ENCODE peak calls at places on chromosomes 7 and 10, in six cellular contexts. A is A549, W is HCT116, Y is IMR-90, O is SK-N-SH, N is H1. I is an unnamed sample.

GRCh38 chr7:123640583-123640982 is 15.1 kb upstream of the LMOD2 start:
- DNase-seq in W (no peak), A (no peak), O (no peak), Y (no peak), N (no peak), I (no peak)

GRCh38 chr10:118458957-118459641 is 117.0 kb upstream of the FAM204A start:
- DNase-seq in A (no peak), O (no peak), N (no peak), Y (no peak), W (no peak), I (no peak)

GRCh38 chr7:73844131-73844547 is 1.8 kb upstream of the METTL27 start:
- DNase-seq in A (no peak), W (no peak), O (no peak), N (no peak), Y (no peak), I (no peak)

GRCh38 chr7:110486549-110486948 is 604.4 kb upstream of the LRRN3 start:
- DNase-seq in O (no peak), N (no peak), A (no peak), Y (no peak), W (no peak), I (no peak)

GRCh38 chr10:72502581-72502980 is 123.3 kb downstream of the MICU1 start:
- DNase-seq in Y (peak), N (no peak), O (no peak), W (no peak), A (no peak), I (no peak)

GRCh38 chr7:67738-68395 is 124.5 kb upstream of the FAM20C start:
- DNase-seq in N (no peak), W (no peak), A (no peak), O (no peak), Y (peak), I (no peak)

GRCh38 chr10:80472234-80473095 is 18.4 kb downstream of the TSPAN14 start:
- DNase-seq in W (no peak), O (no peak), A (no peak), Y (peak), N (no peak), I (no peak)

GRCh38 chr7:87420173-87420572 is 55.3 kb downstream of the ABCB4 start:
- DNase-seq in O (no peak), W (no peak), A (no peak), N (no peak), Y (no peak), I (peak)

GRCh38 chr7:37304926-37305325 is 143.7 kb downstream of the ELMO1 start:
- DNase-seq in O (no peak), Y (no peak), N (no peak), W (no peak), A (no peak), I (no peak)

GRCh38 chr10:79136227-79137005 is 67.7 kb downstream of the ZMIZ1 start:
- DNase-seq in N (no peak), W (no peak), A (no peak), Y (no peak), O (no peak), I (no peak)

GRCh38 chr10:95782274-95782830 is 26.4 kb downstream of the ENTPD1 start:
- DNase-seq in N (no peak), W (no peak), Y (no peak), A (no peak), O (no peak), I (no peak)

GRCh38 chr10:104492349-104492940 is 138.8 kb downstream of the CFAP58 start:
- DNase-seq in O (no peak), A (no peak), N (no peak), W (no peak), Y (no peak), I (no peak)

GRCh38 chr7:17524746-17525145 is 226.3 kb downstream of the AHR start:
- DNase-seq in N (no peak), Y (peak), A (no peak), O (no peak), W (no peak), I (no peak)

GRCh38 chr7:139999516-139999915 is 63.2 kb downstream of the PARP12 start:
- DNase-seq in O (no peak), A (no peak), W (no peak), Y (no peak), N (no peak), I (no peak)

GRCh38 chr10:18214692-18215563 is 74.7 kb downstream of the CACNB2 start:
- DNase-seq in Y (peak), N (no peak), O (peak), W (no peak), A (peak), I (no peak)

GRCh38 chr10:63166742-63167258 is 33.7 kb downstream of the NRBF2 start:
- DNase-seq in Y (peak), A (peak), O (peak), N (no peak), W (peak), I (peak)

GRCh38 chr10:86111902-86112301 is 254.7 kb downstream of the GRID1 start:
- DNase-seq in A (no peak), W (no peak), Y (no peak), N (no peak), O (no peak), I (no peak)

DNA sequence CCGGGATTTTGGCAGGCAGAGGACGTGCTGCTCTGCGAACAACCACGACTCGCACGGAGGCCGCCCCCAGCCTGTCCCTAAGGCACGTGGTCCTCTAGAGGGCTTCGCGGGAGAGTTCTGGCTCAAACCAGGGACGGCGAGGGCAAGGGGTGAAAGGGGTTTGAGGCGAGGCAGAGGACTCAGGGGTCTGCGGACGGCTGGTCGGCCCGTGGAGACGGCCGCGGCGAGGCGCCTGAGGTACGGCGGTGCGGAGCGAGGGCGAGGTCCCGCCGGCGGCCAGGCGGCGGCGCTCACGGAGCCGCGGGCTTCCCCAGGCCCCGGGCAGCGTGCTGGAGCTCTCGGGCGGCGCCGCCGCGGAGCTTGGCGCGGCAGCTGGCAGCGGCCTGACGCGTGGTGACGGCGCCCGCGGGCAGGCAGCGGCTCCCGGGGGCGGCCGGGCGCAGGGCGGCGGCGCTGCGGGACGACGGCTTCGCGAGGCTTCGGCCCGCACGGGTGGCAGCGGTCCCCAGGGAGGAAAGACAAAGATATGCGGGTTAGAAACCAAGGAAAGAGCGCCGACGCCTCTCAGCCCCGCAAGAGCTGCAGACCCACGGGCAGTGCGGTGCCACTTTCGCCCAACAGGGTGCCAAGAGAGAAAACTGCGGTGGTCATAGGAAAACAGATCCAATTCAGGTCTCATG is 44.8 kb downstream of the ZNF800 start:
- DNase-seq in W (no peak), A (peak), N (peak), Y (peak), O (peak), I (peak)
- TF ChIP-seq RAD21 in W (no peak), A (peak), N (peak), Y (peak), O (peak), I (peak)

GRCh38 chr7:76267835-76268183 is 34.7 kb upstream of the HSPB1 start:
- DNase-seq in Y (no peak), A (no peak), W (no peak), O (no peak), N (no peak), I (no peak)
- TF ChIP-seq RAD21 in Y (no peak), A (no peak), W (no peak), O (no peak), N (no peak), I (no peak)

DNA sequence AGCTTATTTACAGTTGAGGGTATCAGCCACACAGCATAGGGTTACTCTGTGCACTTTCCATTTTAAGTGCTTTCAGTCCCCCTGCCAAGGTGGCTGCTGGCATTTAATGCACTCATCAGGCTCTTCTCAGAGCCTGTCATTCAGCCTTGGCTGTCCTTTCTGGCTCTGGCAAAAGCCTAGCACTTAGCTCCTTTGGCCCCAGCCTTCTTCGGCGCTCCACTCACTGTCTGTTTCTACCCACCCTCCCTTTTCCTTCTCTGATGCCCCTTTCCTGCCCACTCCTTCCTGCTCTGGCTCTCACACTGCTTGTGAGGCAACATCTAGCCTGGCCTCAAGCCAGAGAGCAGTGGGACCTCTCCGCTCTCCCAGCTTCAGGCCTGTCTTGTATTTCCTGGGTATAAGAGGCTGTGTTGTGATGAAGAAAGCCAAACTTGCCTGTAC is 60.2 kb downstream of the WIPF3 start:
- DNase-seq in A (no peak), O (no peak), W (no peak), N (no peak), Y (peak), I (no peak)
- TF ChIP-seq RAD21 in A (no peak), O (no peak), W (no peak), N (no peak), Y (no peak), I (no peak)

DNA sequence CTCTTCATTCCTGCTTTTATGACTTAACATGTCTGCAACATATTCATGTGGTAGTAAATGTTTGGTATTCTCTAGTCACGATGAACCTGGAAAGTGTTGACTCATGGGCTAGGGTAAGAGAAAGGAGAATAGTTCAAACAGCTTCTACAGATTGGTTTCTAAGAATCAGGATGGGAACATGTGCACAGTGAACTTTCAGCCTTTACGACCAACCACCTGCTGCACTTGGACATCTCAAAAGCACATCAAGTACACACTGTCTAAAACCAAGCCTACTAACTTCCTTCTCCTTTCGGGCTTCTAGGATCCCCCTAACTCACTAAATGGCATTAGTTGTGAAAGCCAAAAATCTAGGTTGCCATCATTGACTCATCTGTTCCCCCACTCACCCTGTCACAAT is 85.5 kb downstream of the CUL2 start:
- DNase-seq in O (no peak), N (no peak), A (no peak), W (no peak), Y (peak), I (no peak)
- TF ChIP-seq RAD21 in O (no peak), N (no peak), A (no peak), W (no peak), Y (no peak), I (no peak)

GRCh38 chr10:89534826-89535166 is 598 bp downstream of the SLC16A12 start:
- DNase-seq in W (no peak), N (no peak), O (no peak), A (no peak), Y (no peak), I (no peak)

GRCh38 chr10:89537361-89537760 is 2.0 kb upstream of the SLC16A12 start:
- DNase-seq in Y (no peak), N (no peak), W (no peak), O (no peak), A (no peak), I (no peak)

GRCh38 chr10:89532476-89532875 is 2.9 kb downstream of the SLC16A12 start:
- DNase-seq in W (no peak), Y (no peak), O (no peak), N (no peak), A (no peak), I (no peak)

GRCh38 chr10:89536013-89536354 is 590 bp upstream of the SLC16A12 start:
- DNase-seq in A (no peak), W (no peak), O (no peak), Y (no peak), N (no peak), I (no peak)

DNA sequence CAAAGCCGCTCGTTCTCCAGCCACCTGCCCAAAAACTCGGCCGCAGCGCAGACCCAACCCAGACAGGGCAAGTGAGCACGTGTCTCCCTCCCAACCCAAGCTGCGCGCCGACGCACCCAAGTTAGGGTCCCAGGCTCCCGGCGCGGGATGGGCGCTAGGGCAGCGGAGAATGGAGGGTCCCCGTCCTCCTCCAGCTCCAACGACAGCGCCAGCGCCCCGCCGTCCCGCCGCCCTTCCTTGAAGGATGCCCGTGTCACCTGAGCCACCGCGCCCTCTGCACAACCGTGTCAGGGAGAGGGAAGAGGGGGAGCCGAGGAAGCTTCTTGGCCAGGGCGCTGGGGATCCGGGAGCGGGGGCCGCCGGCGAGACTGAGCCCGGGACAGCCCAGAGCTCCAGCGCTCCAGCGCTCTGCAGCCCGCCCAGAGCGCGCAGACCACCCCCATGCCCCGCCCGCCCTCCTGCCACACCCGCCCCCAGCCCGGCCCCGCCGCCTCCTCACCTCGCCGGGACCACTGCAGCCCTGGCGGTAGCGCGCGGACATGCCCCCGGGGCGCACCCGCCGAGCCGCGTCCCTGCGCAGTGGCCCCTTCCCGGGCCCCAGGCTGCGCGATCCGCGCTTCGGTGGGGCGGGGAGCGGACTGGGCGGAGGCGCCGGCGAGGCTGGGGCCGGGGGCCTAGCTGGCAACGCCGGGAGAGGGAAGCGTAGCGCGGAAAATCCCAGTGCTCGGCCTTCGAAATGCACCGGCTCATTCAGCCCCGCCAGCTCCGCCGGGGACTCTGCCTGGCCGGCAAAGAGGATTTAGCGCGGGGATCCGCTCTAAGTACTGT is at the start of gene SLC16A12:
- DNase-seq in A (no peak), Y (no peak), W (no peak), N (peak), O (peak), I (no peak)
- TF ChIP-seq RAD21 in A (no peak), Y (no peak), W (no peak), N (peak), O (no peak), I (no peak)

GRCh38 chr10:119503821-119504220 is 38.7 kb downstream of the RGS10 start:
- DNase-seq in O (no peak), N (no peak), W (no peak), Y (no peak), A (no peak), I (no peak)
- TF ChIP-seq RAD21 in O (no peak), N (no peak), W (no peak), Y (no peak), A (no peak), I (no peak)

GRCh38 chr7:43636093-43636492 is 53.2 kb downstream of the STK17A start:
- DNase-seq in Y (peak), O (no peak), W (no peak), N (no peak), A (no peak), I (no peak)
- TF ChIP-seq RAD21 in Y (no peak), O (no peak), W (no peak), N (no peak), A (no peak), I (no peak)